ENCODE peak calls at places on chromosome 10, in four cellular contexts. O is HepG2, U is HCT116, H is Panc1. F is an unnamed sample.

GRCh38 chr10:114938818-114939193 is 811 bp downstream of the TRUB1 start:
- DNase-seq in O (no peak), U (no peak), H (no peak), F (no peak)

GRCh38 chr10:132708441-132708840 is 77.5 kb downstream of the NKX6-2 start:
- DNase-seq in O (no peak), U (no peak), H (no peak), F (no peak)

GRCh38 chr10:18312385-18313145 is 172.3 kb downstream of the CACNB2 start:
- DNase-seq in O (peak), U (peak), H (no peak), F (peak)

GRCh38 chr10:118983263-118983662 is 46.3 kb upstream of the NANOS1 start:
- DNase-seq in O (peak), U (no peak), H (no peak), F (no peak)

GRCh38 chr10:77563638-77564270 is 73.9 kb downstream of the KCNMA1 start:
- DNase-seq in O (no peak), U (no peak), H (no peak), F (no peak)

GRCh38 chr10:79487296-79488194 is 24.8 kb upstream of the EIF5AL1 start:
- DNase-seq in O (peak), U (peak), H (peak), F (peak)

GRCh38 chr10:29539398-29539797 is 95.4 kb downstream of the SVIL start:
- DNase-seq in O (no peak), U (no peak), H (no peak), F (no peak)

GRCh38 chr10:17661510-17661909 is 17.6 kb downstream of the STAM start:
- DNase-seq in O (no peak), U (no peak), H (no peak), F (no peak)

GRCh38 chr10:58137813-58138212 is 129.9 kb downstream of the IPMK start:
- DNase-seq in O (no peak), U (no peak), H (no peak), F (no peak)

GRCh38 chr10:118139321-118139720 is 92.6 kb upstream of the RAB11FIP2 start:
- DNase-seq in O (no peak), U (no peak), H (no peak), F (no peak)

GRCh38 chr10:89236221-89236620 is 15.4 kb downstream of the LIPA start:
- DNase-seq in O (no peak), U (no peak), H (no peak), F (no peak)

GRCh38 chr10:8048281-8049008 is 6.0 kb upstream of the GATA3 start:
- DNase-seq in O (no peak), U (no peak), H (no peak), F (no peak)

GRCh38 chr10:14565199-14565598 is 209.5 kb downstream of the FAM107B start:
- DNase-seq in O (no peak), U (no peak), H (no peak), F (no peak)

GRCh38 chr10:45241865-45242518 is 73.4 kb downstream of the OR13A1 start:
- DNase-seq in O (no peak), U (no peak), H (no peak), F (no peak)

GRCh38 chr10:3668276-3668960 is 116.6 kb downstream of the KLF6 start:
- DNase-seq in O (peak), U (no peak), H (no peak), F (peak)

GRCh38 chr10:4941540-4942330 is 21.5 kb upstream of the AKR1C1 start:
- DNase-seq in O (peak), U (no peak), H (no peak), F (peak)

GRCh38 chr10:97321032-97321806 is 2.1 kb downstream of the FRAT1 start:
- DNase-seq in O (no peak), U (no peak), H (no peak), F (no peak)

GRCh38 chr10:132294561-132295320 is 13.0 kb downstream of the STK32C start:
- DNase-seq in O (no peak), U (no peak), H (no peak), F (peak)

GRCh38 chr10:124722812-124723783 is 21.1 kb downstream of the FAM53B start:
- DNase-seq in O (no peak), U (no peak), H (no peak), F (no peak)

DNA sequence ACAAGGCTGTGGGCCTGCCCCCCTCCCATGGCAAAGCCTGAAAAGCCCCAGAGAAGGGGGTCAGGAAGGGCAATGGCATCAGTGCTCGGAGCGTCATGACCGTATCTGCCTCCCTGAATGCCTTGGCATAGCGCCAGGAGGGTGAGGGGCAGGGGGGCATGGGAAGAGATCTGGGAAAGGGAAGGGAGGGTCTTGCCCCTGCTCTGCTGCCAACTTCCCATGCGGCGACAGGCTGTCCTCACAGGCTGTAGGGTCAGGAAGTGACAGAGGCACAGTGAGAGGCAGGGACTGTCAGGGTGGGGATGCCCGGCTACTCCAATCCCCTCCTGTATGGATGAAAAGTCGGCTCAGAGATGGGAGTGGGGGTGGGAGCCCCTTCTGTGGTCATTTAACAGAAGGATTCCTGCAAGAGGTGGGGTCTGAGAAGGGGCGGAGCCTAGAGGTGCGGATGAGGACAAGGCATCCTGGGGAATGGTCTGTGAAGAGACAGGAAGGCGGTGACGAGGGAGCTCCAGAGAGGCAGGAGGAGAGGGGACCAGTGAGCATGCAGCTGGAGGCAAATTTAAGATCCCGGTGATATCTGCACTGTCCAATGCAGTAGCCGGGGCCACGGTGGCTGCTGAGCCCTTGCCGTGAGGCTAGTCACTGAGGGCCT is 20.8 kb upstream of the UNC5B start:
- DNase-seq in O (no peak), U (no peak), H (no peak), F (no peak)
- TF ChIP-seq TCF7L2 in O (no peak), U (no peak), H (no peak), F (no peak)

DNA sequence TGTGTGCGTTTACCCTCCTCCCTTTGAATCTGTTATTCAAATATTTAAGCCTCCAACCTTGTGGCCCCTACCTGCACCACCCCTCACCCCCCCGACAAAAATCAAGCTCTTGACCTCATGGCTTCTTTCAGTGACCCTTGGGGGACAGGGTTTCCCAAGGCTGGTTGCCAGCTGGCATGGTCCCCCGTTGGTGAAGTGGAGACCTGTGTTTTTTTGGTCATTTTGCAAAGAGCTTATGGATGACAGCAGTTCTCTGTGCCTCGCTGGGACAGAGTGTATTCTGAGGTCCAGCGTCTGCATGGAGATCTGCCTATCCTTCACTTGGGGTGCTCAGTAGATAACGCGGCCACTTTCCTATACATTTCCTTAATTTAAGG is 111.0 kb downstream of the TCF7L2 start:
- DNase-seq in O (no peak), U (no peak), H (no peak), F (no peak)
- TF ChIP-seq TCF7L2 in O (no peak), U (no peak), H (no peak), F (no peak)

GRCh38 chr10:49394933-49395740 is 752 bp downstream of the DRGX start:
- DNase-seq in O (no peak), U (no peak), H (no peak), F (no peak)
- TF ChIP-seq TCF7L2 in O (no peak), U (no peak), H (no peak), F (no peak)

GRCh38 chr10:33199731-33200130 is 134.7 kb downstream of the NRP1 start:
- DNase-seq in O (no peak), U (no peak), H (no peak), F (no peak)

GRCh38 chr10:33198610-33199009 is 135.9 kb downstream of the NRP1 start:
- DNase-seq in O (peak), U (no peak), H (no peak), F (no peak)

GRCh38 chr10:33204049-33204448 is 130.4 kb downstream of the NRP1 start:
- DNase-seq in O (no peak), U (no peak), H (no peak), F (no peak)

GRCh38 chr10:33201056-33201780 is 133.2 kb downstream of the NRP1 start:
- DNase-seq in O (no peak), U (no peak), H (no peak), F (no peak)

DNA sequence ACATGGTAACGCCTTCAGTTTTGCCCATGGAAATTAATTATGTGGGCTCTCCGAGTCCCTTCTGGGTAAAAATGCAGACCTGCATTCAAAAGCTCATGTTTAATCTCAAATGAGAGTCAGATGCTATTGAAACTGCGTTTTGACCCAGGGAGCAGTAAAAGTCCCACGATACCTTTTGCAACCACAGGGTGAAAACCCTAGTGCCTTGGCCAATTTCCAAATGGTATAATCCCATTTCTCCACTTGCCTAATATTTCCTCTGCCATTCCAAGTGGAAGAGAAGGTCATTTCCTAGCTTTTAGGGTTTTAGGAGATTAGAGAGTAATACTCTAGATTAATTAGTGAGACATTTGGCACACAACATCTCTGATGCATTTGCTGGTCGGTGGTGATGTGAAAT is 132.5 kb downstream of the NRP1 start:
- DNase-seq in O (no peak), U (no peak), H (no peak), F (no peak)
- TF ChIP-seq TCF7L2 in O (no peak), U (no peak), H (no peak), F (no peak)